ENCODE peak calls at places on chromosomes 16 and 17, in ten cellular contexts. R is HFF-Myc; D is T follicular helper cell; B is stimulated activated CD4-positive, alpha-beta T cell treated with anti-CD3 and anti-CD28 coated beads, Interleukin-2, amount 100 ng/mL, for 24 hours; Z is AG04450; M is left colon; L is substantia nigra; H is H9; J is stimulated activated CD8-positive, alpha-beta memory T cell treated with anti-CD3 and anti-CD28 coated beads, Interleukin-4, amount 100 ng/mL, for 1 hour; T is psoas muscle. N is an unnamed sample.

GRCh38 chr17:19331134-19331533 is 31.4 kb downstream of the B9D1 start:
- DNase-seq in J (no peak), R (no peak), L (no peak), Z (peak; percentile 77), M (no peak), T (no peak), D (no peak), H (no peak), B (no peak), N (no peak)

GRCh38 chr17:34307110-34307509 is 12.1 kb upstream of the CCL8 start:
- DNase-seq in D (no peak), R (no peak), T (peak; percentile 67), Z (no peak), H (no peak), J (no peak), M (no peak), B (no peak), L (no peak), N (no peak)

GRCh38 chr17:22484826-22485225 is 792.5 kb downstream of the KCNJ18 start:
- DNase-seq in R (no peak), T (no peak), H (no peak), L (no peak), Z (no peak), M (no peak), J (no peak), D (no peak), B (no peak), N (no peak)

GRCh38 chr17:42653179-42654124 is 5.6 kb upstream of the TUBG2 start:
- DNase-seq in B (no peak), Z (no peak), T (peak; percentile 85), R (peak; percentile 74), H (peak; percentile 71), J (no peak), M (no peak), L (no peak), D (no peak), N (no peak)

GRCh38 chr17:44788139-44788538 is 29.4 kb downstream of the ADAM11 start:
- DNase-seq in R (no peak), J (no peak), L (no peak), B (no peak), D (no peak), H (no peak), T (no peak), Z (no peak), M (no peak), N (no peak)

GRCh38 chr17:57035971-57036481 is 49.0 kb upstream of the AKAP1 start:
- DNase-seq in B (no peak), R (no peak), M (peak; percentile 75), Z (no peak), D (no peak), T (no peak), J (no peak), H (no peak), L (no peak), N (no peak)

GRCh38 chr17:49342575-49342936 is 19.5 kb downstream of the ZNF652 start:
- DNase-seq in H (no peak), Z (no peak), D (no peak), B (no peak), R (no peak), L (no peak), M (no peak), J (no peak), T (no peak), N (no peak)

GRCh38 chr16:88558457-88559442 is 11.5 kb upstream of the ZC3H18 start:
- DNase-seq in M (peak; percentile 77), H (peak; percentile 65), J (no peak), B (no peak), Z (peak; percentile 38), T (peak; percentile 87), D (no peak), R (no peak), L (no peak), N (no peak)

GRCh38 chr16:23145608-23146007 is 3.6 kb downstream of the USP31 start:
- DNase-seq in Z (no peak), M (no peak), D (no peak), R (no peak), T (no peak), L (no peak), H (no peak), B (no peak), J (no peak), N (no peak)

GRCh38 chr17:82217120-82217529 is 4.5 kb upstream of the CCDC57 start:
- DNase-seq in J (no peak), H (no peak), T (no peak), M (no peak), B (no peak), D (no peak), L (no peak), R (no peak), Z (no peak), N (no peak)

GRCh38 chr16:85425061-85425662 is 188.0 kb upstream of the GSE1 start:
- DNase-seq in D (no peak), T (peak; percentile 34), R (no peak), L (no peak), M (no peak), J (no peak), Z (no peak), B (no peak), H (no peak), N (no peak)

GRCh38 chr17:79968116-79968515 is 67.6 kb downstream of the TBC1D16 start:
- DNase-seq in B (no peak), T (no peak), R (no peak), M (no peak), L (no peak), Z (no peak), J (no peak), D (no peak), H (peak; percentile 18), N (no peak)

GRCh38 chr17:58692239-58693055 is at the start of gene RAD51C:
- DNase-seq in L (peak; percentile 52), J (peak; percentile 68), B (peak; percentile 91), M (peak; percentile 82), T (peak; percentile 92), H (peak; percentile 85), D (peak; percentile 72), Z (peak; percentile 56), R (peak; percentile 45), N (peak; percentile 88)

GRCh38 chr17:69723741-69724140 is 309.2 kb downstream of the MAP2K6 start:
- DNase-seq in B (no peak), J (no peak), L (no peak), R (no peak), D (no peak), T (no peak), H (no peak), Z (no peak), M (no peak), N (no peak)

GRCh38 chr17:50620848-50621247 is 13.8 kb upstream of the ABCC3 start:
- DNase-seq in R (no peak), M (no peak), L (no peak), J (no peak), Z (no peak), B (no peak), D (no peak), H (peak; percentile 80), T (no peak), N (no peak)

GRCh38 chr16:31819386-31819785 is 54.2 kb upstream of the ZNF267 start:
- DNase-seq in L (no peak), R (no peak), J (no peak), B (no peak), Z (no peak), T (no peak), H (no peak), D (no peak), M (no peak), N (no peak)

GRCh38 chr16:89014611-89015230 is 37.7 kb upstream of the CBFA2T3 start:
- DNase-seq in B (no peak), L (no peak), Z (no peak), T (no peak), R (no peak), H (no peak), J (no peak), D (no peak), M (no peak), N (no peak)

GRCh38 chr16:1990336-1991134 is 765 bp downstream of the SYNGR3 start:
- DNase-seq in D (no peak), R (no peak), L (no peak), T (no peak), Z (no peak), H (peak; percentile 86), J (no peak), B (no peak), M (peak; percentile 68), N (peak; percentile 50)

GRCh38 chr16:73232555-73233422 is 184.9 kb upstream of the ZFHX3 start:
- DNase-seq in Z (peak; percentile 97), B (no peak), T (no peak), R (peak; percentile 82), J (no peak), M (no peak), D (no peak), H (peak; percentile 49), L (peak; percentile 8), N (no peak)

GRCh38 chr17:74768763-74769114 is 7.4 kb downstream of the NAT9 start:
- DNase-seq in R (no peak), Z (no peak), D (no peak), M (no peak), J (no peak), T (no peak), B (no peak), H (no peak), L (no peak), N (no peak)

GRCh38 chr16:20969386-20969785 is 68.8 kb downstream of the LYRM1 start:
- DNase-seq in J (no peak), B (no peak), T (no peak), L (no peak), M (no peak), H (no peak), Z (no peak), R (no peak), D (no peak), N (no peak)

GRCh38 chr17:35214631-35215273 is 20.6 kb upstream of the SLC35G3 start:
- DNase-seq in M (no peak), R (no peak), Z (no peak), L (no peak), J (no peak), H (no peak), T (no peak), D (peak; percentile 15), B (peak; percentile 32), N (peak; percentile 56)

GRCh38 chr17:78409191-78409621 is 30.8 kb downstream of the PGS1 start:
- DNase-seq in J (no peak), Z (no peak), L (no peak), H (no peak), M (peak; percentile 95), B (no peak), T (no peak), R (no peak), D (no peak), N (no peak)

GRCh38 chr17:63675607-63676539 is 24.1 kb downstream of the LIMD2 start:
- DNase-seq in L (no peak), T (peak; percentile 72), R (peak; percentile 51), B (no peak), M (peak; percentile 90), H (no peak), D (no peak), J (no peak), Z (peak; percentile 48), N (no peak)

GRCh38 chr16:14109782-14110727 is 38.9 kb downstream of the MRTFB start:
- DNase-seq in B (no peak), J (no peak), T (no peak), Z (no peak), R (no peak), D (no peak), M (no peak), H (no peak), L (no peak), N (no peak)

GRCh38 chr17:45195424-45195823 is 26.3 kb upstream of the FMNL1 start:
- DNase-seq in R (no peak), D (no peak), L (no peak), M (no peak), B (no peak), Z (no peak), H (no peak), T (no peak), J (no peak), N (no peak)

GRCh38 chr17:2158011-2158410 is 103.1 kb downstream of the HIC1 start:
- DNase-seq in D (no peak), H (no peak), L (no peak), J (no peak), R (no peak), Z (peak; percentile 84), B (no peak), M (no peak), T (no peak), N (no peak)

GRCh38 chr17:8117367-8117979 is 841 bp downstream of the ALOXE3 start:
- DNase-seq in M (no peak), L (no peak), Z (no peak), R (no peak), H (peak; percentile 71), J (no peak), B (no peak), T (no peak), D (no peak), N (no peak)